ENCODE peak calls at places on chromosomes 11 and 22, in four cellular contexts. K is sciatic nerve, O is fibroblast of the conjunctiva, R is fibroblast of the aortic adventitia. A is an unnamed sample.

GRCh38 chr11:1049431-1049891 is 12.9 kb upstream of the MUC6 start:
- DNase-seq in K (peak; percentile 48), O (no peak), R (no peak), A (peak; percentile 83)

GRCh38 chr22:44532466-44533025 is 34.5 kb upstream of the RTL6 start:
- DNase-seq in R (no peak), K (no peak), O (no peak), A (no peak)

GRCh38 chr11:129681344-129682114 is 134.1 kb upstream of the TMEM45B start:
- DNase-seq in R (no peak), O (no peak), K (no peak), A (no peak)

GRCh38 chr11:61265357-61265756 is 24.4 kb downstream of the PGA5 start:
- DNase-seq in K (no peak), O (no peak), R (no peak), A (no peak)

GRCh38 chr11:2825261-2825885 is 60.2 kb downstream of the CDKN1C start:
- DNase-seq in K (peak; percentile 84), R (peak; percentile 89), O (peak; percentile 65), A (peak; percentile 87)

GRCh38 chr11:27497284-27497866 is 9.2 kb downstream of the LIN7C start:
- DNase-seq in O (no peak), K (no peak), R (peak; percentile 44), A (no peak)

GRCh38 chr22:45238431-45239377 is 2.0 kb downstream of the KIAA0930 start:
- DNase-seq in K (no peak), R (no peak), O (no peak), A (no peak)

GRCh38 chr11:5348516-5349194 is 2.7 kb upstream of the OR51B6 start:
- DNase-seq in R (no peak), K (no peak), O (no peak), A (no peak)

GRCh38 chr11:36091256-36091811 is 147.5 kb downstream of the LDLRAD3 start:
- DNase-seq in K (no peak), O (no peak), R (peak; percentile 46), A (no peak)

GRCh38 chr11:123590296-123590912 is 64.0 kb downstream of the SCN3B start:
- DNase-seq in R (peak; percentile 29), O (no peak), K (peak; percentile 70), A (no peak)

GRCh38 chr22:30205281-30206115 is 41.1 kb downstream of the LIF start:
- DNase-seq in R (peak; percentile 93), K (no peak), O (peak; percentile 84), A (no peak)

GRCh38 chr11:47359586-47359985 is 7.1 kb upstream of the MYBPC3 start:
- DNase-seq in O (no peak), K (no peak), R (no peak), A (no peak)

GRCh38 chr22:48811885-48812284 is 1015.8 kb downstream of the BRD1 start:
- DNase-seq in K (no peak), R (no peak), O (no peak), A (no peak)

GRCh38 chr11:108286956-108287355 is 64.1 kb downstream of the ATM start:
- DNase-seq in O (no peak), K (no peak), R (no peak), A (no peak)

GRCh38 chr11:77506857-77507256 is 33.0 kb upstream of the PAK1 start:
- DNase-seq in R (peak; percentile 15), K (no peak), O (no peak), A (no peak)

GRCh38 chr22:41092023-41092817 is at the start of gene EP300:
- DNase-seq in K (peak; percentile 92), R (peak; percentile 59), O (peak; percentile 76), A (peak; percentile 94)

GRCh38 chr11:6618117-6619020 is 853 bp downstream of the TPP1 start:
- DNase-seq in R (peak; percentile 85), O (peak; percentile 43), K (no peak), A (peak; percentile 65)

A was measured in upper lobe of right lung.